ENCODE peak calls at places on chromosomes 5 and 9, in six cellular contexts. U, A, S, F, Y and X are unnamed samples.

GRCh38 chr5:155897761-155898160 is 429.2 kb upstream of the SGCD start:
- DNase-seq in U (no peak), A (peak), S (no peak), F (no peak), Y (no peak), X (no peak)

GRCh38 chr9:133727876-133728441 is 10.2 kb downstream of the SARDH start:
- DNase-seq in U (no peak), A (no peak), S (no peak), F (no peak), Y (no peak), X (no peak)

GRCh38 chr9:134170525-134171315 is 6.4 kb upstream of the RNU6ATAC start:
- DNase-seq in U (no peak), A (no peak), S (no peak), F (no peak), Y (no peak), X (no peak)

GRCh38 chr9:126956929-126957686 is 42.5 kb downstream of the RALGPS1 start:
- DNase-seq in U (no peak), A (peak), S (no peak), F (no peak), Y (peak), X (no peak)

GRCh38 chr9:110050925-110051355 is 157.0 kb downstream of the C9orf152 start:
- DNase-seq in U (no peak), A (peak), S (no peak), F (no peak), Y (peak), X (no peak)

GRCh38 chr9:83307051-83307724 is 231.0 kb downstream of the FRMD3 start:
- DNase-seq in U (no peak), A (peak), S (no peak), F (no peak), Y (no peak), X (no peak)

GRCh38 chr9:73050887-73051550 is 98.2 kb upstream of the ALDH1A1 start:
- DNase-seq in U (no peak), A (no peak), S (no peak), F (no peak), Y (no peak), X (no peak)

GRCh38 chr9:35905912-35906679 is at the start of gene HRCT1:
- DNase-seq in U (peak), A (peak), S (peak), F (no peak), Y (peak), X (no peak)

GRCh38 chr9:112854657-112855056 is 36.0 kb downstream of the SLC46A2 start:
- DNase-seq in U (no peak), A (no peak), S (no peak), F (no peak), Y (no peak), X (no peak)

DNA sequence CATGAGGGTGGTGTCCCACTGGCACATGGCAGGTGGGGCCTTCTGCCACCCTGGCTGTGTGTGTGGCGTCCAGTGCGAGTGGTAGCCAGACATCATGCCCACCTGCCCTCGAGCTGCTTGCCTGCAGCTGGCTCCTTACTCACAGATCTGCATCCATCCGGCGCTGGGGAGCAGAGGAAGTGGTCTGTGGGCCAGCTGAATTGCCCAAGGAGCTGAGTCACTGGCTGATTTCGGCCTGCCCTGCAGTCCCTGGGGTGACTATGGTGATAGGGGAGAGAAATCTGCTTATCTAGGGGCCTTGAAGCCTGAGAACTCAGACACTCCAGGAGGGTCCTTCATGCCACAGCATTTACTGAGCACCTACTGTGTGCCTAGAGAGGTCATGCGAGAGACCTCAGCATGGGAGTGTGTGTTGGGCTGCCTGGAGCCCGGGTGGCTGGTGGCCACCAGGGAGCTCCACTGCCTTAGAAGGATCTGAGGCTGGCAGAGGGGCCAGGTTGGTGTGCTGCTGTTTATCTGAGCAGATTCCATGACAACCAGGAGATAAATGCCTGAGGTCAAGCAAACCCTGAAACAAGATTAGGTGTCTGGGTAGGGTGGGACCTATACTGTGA is 57.1 kb downstream of the SLC22A5 start:
- DNase-seq in U (peak), A (peak), S (peak), F (peak), Y (peak), X (no peak)
- H3K4me3 ChIP-seq in U (no peak), A (peak), S (no peak), F (peak), Y (no peak), X (no peak)

GRCh38 chr5:162214551-162214950 is 147.0 kb downstream of the GABRG2 start:
- DNase-seq in U (no peak), A (no peak), S (no peak), F (no peak), Y (no peak), X (no peak)
- H3K4me3 ChIP-seq in U (no peak), A (no peak), S (no peak), F (no peak), Y (no peak), X (no peak)

GRCh38 chr9:121500165-121500478 is 478 bp upstream of the GGTA1 start:
- DNase-seq in U (no peak), A (no peak), S (no peak), F (no peak), Y (no peak), X (no peak)

GRCh38 chr9:121498150-121498486 is 1.5 kb downstream of the GGTA1 start:
- DNase-seq in U (peak), A (peak), S (peak), F (no peak), Y (peak), X (peak)

GRCh38 chr9:121498487-121499176 is 1.0 kb downstream of the GGTA1 start:
- DNase-seq in U (no peak), A (peak), S (peak), F (no peak), Y (peak), X (no peak)

GRCh38 chr9:121499427-121500164 is at the start of gene GGTA1:
- DNase-seq in U (peak), A (peak), S (peak), F (no peak), Y (peak), X (peak)

GRCh38 chr9:121499177-121499426 is 542 bp downstream of the GGTA1 start:
- DNase-seq in U (no peak), A (no peak), S (no peak), F (no peak), Y (no peak), X (no peak)
- H3K4me3 ChIP-seq in U (peak), A (peak), S (peak), F (peak), Y (peak), X (peak)

DNA sequence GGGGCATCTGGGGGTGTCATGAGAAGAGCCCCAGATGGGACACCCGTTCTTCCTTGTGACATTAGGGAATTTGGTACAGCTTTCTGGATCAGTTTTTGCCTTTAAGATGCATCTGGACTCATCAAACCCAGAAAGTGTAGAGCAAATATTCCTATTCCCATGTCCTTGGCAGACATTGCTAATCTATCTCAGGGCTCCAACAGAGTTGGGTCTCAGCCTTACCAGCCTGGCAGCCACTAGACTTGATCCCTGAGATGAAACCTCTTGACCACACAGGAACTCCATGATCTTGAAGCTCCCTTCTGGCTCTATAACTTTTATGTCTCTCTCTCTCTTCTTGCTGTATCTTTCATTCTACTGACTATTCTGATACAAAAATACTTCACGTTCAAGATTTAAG is 35.7 kb downstream of the ERGIC1 start:
- DNase-seq in U (no peak), A (peak), S (no peak), F (no peak), Y (peak), X (no peak)
- H3K4me3 ChIP-seq in U (no peak), A (no peak), S (no peak), F (no peak), Y (no peak), X (no peak)

GRCh38 chr9:135502168-135502872 is 1.8 kb downstream of the MRPS2 start:
- DNase-seq in U (no peak), A (no peak), S (no peak), F (no peak), Y (no peak), X (no peak)
- H3K4me3 ChIP-seq in U (no peak), A (peak), S (no peak), F (no peak), Y (peak), X (peak)

GRCh38 chr9:14994738-14995137 is 84.5 kb upstream of the FREM1 start:
- DNase-seq in U (no peak), A (no peak), S (no peak), F (no peak), Y (no peak), X (no peak)

GRCh38 chr9:14993891-14994554 is 83.8 kb upstream of the FREM1 start:
- DNase-seq in U (no peak), A (peak), S (no peak), F (no peak), Y (no peak), X (no peak)

GRCh38 chr9:14993061-14993800 is 83.0 kb upstream of the FREM1 start:
- DNase-seq in U (peak), A (peak), S (peak), F (peak), Y (peak), X (no peak)

GRCh38 chr9:14992025-14992424 is 81.8 kb upstream of the FREM1 start:
- DNase-seq in U (no peak), A (peak), S (no peak), F (no peak), Y (no peak), X (no peak)

GRCh38 chr9:14992516-14992915 is 82.3 kb upstream of the FREM1 start:
- DNase-seq in U (no peak), A (peak), S (no peak), F (no peak), Y (peak), X (no peak)
- H3K4me3 ChIP-seq in U (peak), A (peak), S (no peak), F (no peak), Y (peak), X (peak)

DNA sequence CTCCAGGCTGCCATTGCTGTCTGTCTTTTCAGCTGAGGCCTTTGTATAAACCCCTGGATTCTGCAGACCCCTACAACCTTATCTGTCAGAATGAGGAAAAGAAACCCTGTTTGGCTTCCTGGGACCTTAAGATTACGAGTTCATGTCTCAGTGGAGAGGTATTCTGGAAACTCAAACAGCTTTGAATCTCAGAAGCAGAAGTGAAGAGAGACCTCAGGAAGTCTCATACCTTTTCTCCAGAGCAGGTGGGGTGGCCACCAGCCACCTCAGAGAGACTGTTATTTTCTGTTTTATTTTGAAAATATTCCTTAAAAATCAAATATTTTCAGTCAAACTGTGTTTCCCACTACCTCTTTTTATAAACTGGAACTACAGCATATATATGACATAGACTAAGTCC is 457.5 kb downstream of the TMEM232 start:
- DNase-seq in U (no peak), A (no peak), S (no peak), F (no peak), Y (no peak), X (no peak)
- H3K4me3 ChIP-seq in U (no peak), A (no peak), S (no peak), F (no peak), Y (no peak), X (no peak)

DNA sequence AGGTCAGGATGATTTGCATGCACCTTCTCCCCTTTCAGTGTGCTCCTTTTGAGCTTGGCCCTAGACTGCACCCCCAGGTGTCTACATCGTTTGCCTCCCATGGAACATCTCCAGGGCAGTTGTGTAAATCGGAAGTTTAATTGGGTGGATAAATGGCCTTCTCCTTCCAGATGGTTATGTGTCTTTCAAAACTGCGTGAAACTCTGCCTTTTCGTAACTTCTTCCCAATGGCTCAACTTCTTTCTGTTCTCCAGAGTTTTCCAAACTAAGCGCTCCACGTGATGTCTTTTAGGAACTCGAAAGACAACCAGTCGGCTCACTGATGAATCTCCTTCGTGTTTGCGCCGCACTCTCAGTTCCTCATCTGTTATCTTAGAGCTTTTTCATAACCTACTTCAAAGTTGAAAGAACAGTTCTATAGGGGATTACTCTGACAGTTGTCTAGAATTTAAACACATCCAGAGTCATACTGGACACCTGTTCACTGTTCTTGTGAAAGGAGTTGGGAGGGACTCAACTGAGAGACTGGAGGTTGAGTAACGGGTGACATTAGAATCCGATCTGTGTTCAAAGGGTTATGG is 1.8 kb downstream of the ADAMTS19 start:
- DNase-seq in U (no peak), A (no peak), S (no peak), F (no peak), Y (no peak), X (no peak)
- H3K4me3 ChIP-seq in U (peak), A (no peak), S (peak), F (no peak), Y (peak), X (no peak)